ENCODE peak calls at places on chromosomes 5 and 9, in four cellular contexts. G is testis, X is osteocyte, C is AG09309. E is an unnamed sample.

GRCh38 chr5:74103131-74104023 is 477.4 kb downstream of the ARHGEF28 start:
- DNase-seq in X (no peak), G (no peak), C (no peak), E (no peak)

GRCh38 chr5:176810084-176810597 is at the start of gene UNC5A:
- DNase-seq in X (no peak), C (no peak), G (peak; percentile 39), E (peak; percentile 60)

GRCh38 chr9:100150209-100150608 is 51.2 kb downstream of the INVS start:
- DNase-seq in C (no peak), X (no peak), G (no peak), E (peak; percentile 16)

GRCh38 chr5:133128066-133128465 is 76.3 kb downstream of the HSPA4 start:
- DNase-seq in G (no peak), C (no peak), X (peak; percentile 46), E (no peak)

GRCh38 chr5:93421498-93421897 is 159.5 kb downstream of the NR2F1-AS1 start:
- DNase-seq in X (no peak), G (no peak), C (no peak), E (no peak)

GRCh38 chr9:4491621-4491975 is 1.3 kb downstream of the SLC1A1 start:
- DNase-seq in C (no peak), X (no peak), G (no peak), E (no peak)

GRCh38 chr9:112091805-112092204 is 83.3 kb downstream of the SUSD1 start:
- DNase-seq in X (no peak), G (peak; percentile 67), C (no peak), E (no peak)

GRCh38 chr5:169786219-169786618 is 149.1 kb downstream of the DOCK2 start:
- DNase-seq in X (no peak), C (no peak), G (no peak), E (no peak)

GRCh38 chr9:33468797-33469621 is 4.7 kb downstream of the NOL6 start:
- DNase-seq in G (no peak), C (no peak), X (no peak), E (no peak)

GRCh38 chr9:129143461-129143927 is 32.3 kb downstream of the PTPA start:
- DNase-seq in C (no peak), G (peak; percentile 64), X (no peak), E (peak; percentile 8)

GRCh38 chr5:149378241-149378805 is 769 bp downstream of the IL17B start:
- DNase-seq in G (no peak), X (no peak), C (no peak), E (no peak)

GRCh38 chr5:145697251-145698016 is 137.7 kb downstream of the PRELID2 start:
- DNase-seq in C (no peak), G (peak; percentile 42), X (no peak), E (peak; percentile 75)

GRCh38 chr9:18767141-18767540 is 265.9 kb downstream of the SAXO1 start:
- DNase-seq in X (no peak), G (no peak), C (no peak), E (no peak)

GRCh38 chr9:36191290-36191645 is 547 bp downstream of the CLTA start:
- DNase-seq in C (no peak), X (no peak), G (peak; percentile 45), E (peak; percentile 25)

GRCh38 chr9:129058965-129059795 is 21.7 kb upstream of the DOLPP1 start:
- DNase-seq in X (no peak), C (no peak), G (no peak), E (peak; percentile 74)

GRCh38 chr9:129081388-129081889 is 528 bp downstream of the DOLPP1 start:
- DNase-seq in X (no peak), G (no peak), C (no peak), E (peak; percentile 46)

GRCh38 chr5:95284512-95285405 is at the start of gene MCTP1:
- DNase-seq in G (peak; percentile 48), X (no peak), C (no peak), E (peak; percentile 40)

GRCh38 chr5:7321724-7322123 is 74.2 kb upstream of the ADCY2 start:
- DNase-seq in C (peak; percentile 97), G (no peak), X (no peak), E (no peak)

GRCh38 chr5:98726258-98726657 is 47.2 kb upstream of the RGMB start:
- DNase-seq in C (no peak), X (no peak), G (no peak), E (no peak)

GRCh38 chr9:35598863-35599590 is 6.0 kb upstream of the TESK1 start:
- DNase-seq in C (no peak), G (no peak), X (no peak), E (no peak)

GRCh38 chr5:122142480-122142879 is 13.1 kb downstream of the ZNF474 start:
- DNase-seq in X (no peak), G (no peak), C (no peak), E (peak; percentile 39)

GRCh38 chr9:132018957-132019405 is 60.7 kb downstream of the MED27 start:
- DNase-seq in X (no peak), G (peak; percentile 61), C (no peak), E (no peak)

GRCh38 chr5:454936-455335 is 12.0 kb downstream of the EXOC3 start:
- DNase-seq in X (no peak), C (no peak), G (no peak), E (no peak)

GRCh38 chr9:113898151-113898550 is 22.0 kb downstream of the ZNF618 start:
- DNase-seq in X (no peak), G (no peak), C (no peak), E (no peak)

GRCh38 chr9:68643901-68644809 is 60.9 kb upstream of the PIP5K1B start:
- DNase-seq in G (no peak), C (no peak), X (no peak), E (no peak)

GRCh38 chr5:156020650-156021049 is 306.3 kb upstream of the SGCD start:
- DNase-seq in C (no peak), X (no peak), G (peak; percentile 18), E (no peak)

GRCh38 chr5:120354126-120354525 is 110.0 kb upstream of the PRR16 start:
- DNase-seq in X (no peak), C (no peak), G (no peak), E (no peak)

GRCh38 chr9:85743290-85744128 is 1.8 kb upstream of the AGTPBP1 start:
- DNase-seq in C (peak; percentile 79), X (no peak), G (peak; percentile 30), E (peak; percentile 75)

GRCh38 chr5:24005384-24005783 is 498.0 kb downstream of the PRDM9 start:
- DNase-seq in C (no peak), G (no peak), X (no peak), E (peak; percentile 8)

GRCh38 chr5:96752341-96753016 is 55.3 kb downstream of the ERAP1 start:
- DNase-seq in X (no peak), G (peak; percentile 40), C (peak; percentile 35), E (peak; percentile 70)

GRCh38 chr9:133149130-133150015 is 14.3 kb downstream of the GBGT1 start:
- DNase-seq in C (peak; percentile 35), G (peak; percentile 93), X (peak; percentile 90), E (peak; percentile 85)

GRCh38 chr5:58979090-58979489 is 396.2 kb downstream of the RAB3C start:
- DNase-seq in G (no peak), C (no peak), X (no peak), E (no peak)

GRCh38 chr5:73726606-73727231 is 100.7 kb downstream of the ARHGEF28 start:
- DNase-seq in C (no peak), G (no peak), X (no peak), E (no peak)

GRCh38 chr5:71887680-71888079 is 168.6 kb downstream of the CARTPT start:
- DNase-seq in X (no peak), G (peak; percentile 40), C (peak; percentile 57), E (peak; percentile 81)

GRCh38 chr5:137622850-137623249 is 113.0 kb downstream of the KLHL3 start:
- DNase-seq in G (peak; percentile 94), C (no peak), X (peak; percentile 73), E (peak; percentile 99)

GRCh38 chr9:116058421-116058820 is 95.2 kb upstream of the PAPPA start:
- DNase-seq in X (no peak), C (no peak), G (no peak), E (peak; percentile 39)

GRCh38 chr9:79224672-79225433 is 346.9 kb upstream of the TLE4 start:
- DNase-seq in C (peak; percentile 72), X (no peak), G (no peak), E (peak; percentile 96)

GRCh38 chr5:35229076-35230042 is 928 bp downstream of the PRLR start:
- DNase-seq in X (no peak), G (peak; percentile 34), C (no peak), E (peak; percentile 69)

GRCh38 chr5:33994845-33995244 is 10.4 kb upstream of the SLC45A2 start:
- DNase-seq in C (peak; percentile 80), X (no peak), G (no peak), E (peak; percentile 18)

GRCh38 chr5:69374911-69375446 is 5.4 kb downstream of the RAD17 start:
- DNase-seq in C (no peak), G (no peak), X (no peak), E (no peak)

GRCh38 chr5:75365740-75366139 is 28.7 kb downstream of the HMGCR start:
- DNase-seq in X (no peak), C (no peak), G (no peak), E (no peak)

GRCh38 chr5:75364571-75365280 is 27.7 kb downstream of the HMGCR start:
- DNase-seq in X (no peak), G (no peak), C (no peak), E (no peak)

GRCh38 chr5:75368391-75368790 is 31.4 kb downstream of the HMGCR start:
- DNase-seq in X (no peak), G (no peak), C (no peak), E (no peak)

GRCh38 chr5:75367401-75367800 is 30.4 kb downstream of the HMGCR start:
- DNase-seq in G (no peak), C (peak; percentile 13), X (no peak), E (no peak)

GRCh38 chr5:75366787-75367186 is 29.8 kb downstream of the HMGCR start:
- DNase-seq in X (no peak), C (no peak), G (no peak), E (no peak)
- TF ChIP-seq CTCF in X (no peak), C (no peak), G (no peak), E (no peak)

GRCh38 chr5:179138568-179138925 is 78.4 kb downstream of the ZNF354C start:
- DNase-seq in C (no peak), G (no peak), X (no peak), E (no peak)
- TF ChIP-seq CTCF in C (no peak), G (no peak), X (no peak), E (no peak)

GRCh38 chr9:137772281-137772873 is 105.2 kb upstream of the CACNA1B start:
- DNase-seq in X (no peak), G (no peak), C (no peak), E (no peak)
- TF ChIP-seq CTCF in X (peak; percentile 24), G (no peak), C (peak; percentile 10), E (no peak)

DNA sequence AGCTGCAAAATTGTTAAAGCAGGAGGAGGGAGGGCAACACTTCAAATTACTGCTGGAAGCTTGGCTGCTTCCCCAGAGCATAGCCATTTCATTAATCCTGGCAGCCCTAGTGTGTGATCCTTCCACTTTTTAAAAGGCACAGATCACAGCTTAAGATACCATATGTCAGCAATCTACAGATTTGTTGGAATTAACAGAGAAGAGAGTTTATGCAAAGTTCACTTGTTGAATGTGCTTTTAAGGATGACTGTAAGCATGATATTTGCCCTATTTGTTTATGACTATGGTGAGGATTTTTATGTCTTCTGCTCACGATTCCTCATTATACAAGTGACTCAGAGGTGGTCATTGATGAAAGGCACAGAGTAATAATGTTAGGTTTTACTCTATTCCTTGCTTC is 156.0 kb upstream of the CDKN2B start:
- DNase-seq in X (no peak), G (no peak), C (no peak), E (no peak)
- TF ChIP-seq CTCF in X (no peak), G (no peak), C (no peak), E (no peak)